ENCODE peak calls at places on chromosome 17, in eight cellular contexts. Z is heart left ventricle; G is activated CD8-positive, alpha-beta memory T cell treated with anti-CD3 and anti-CD28 coated beads, Interleukin-2, amount 10 ng/mL, durations not matched to agents 7 days and 5 days; E is H9; B is epithelial cell of esophagus; D is NCI-H1092 treated with DMSO at 0.1 percent for 48 hours; K is Daoy; O is heart right ventricle. X is an unnamed sample.

GRCh38 chr17:4789951-4790704 is 1.4 kb downstream of the GLTPD2 start:
- DNase-seq in Z (peak), G (peak), E (peak), B (peak), D (peak), K (peak), O (peak), X (peak)

GRCh38 chr17:66405836-66406679 is 103.6 kb downstream of the PRKCA start:
- DNase-seq in Z (no peak), G (no peak), E (no peak), B (no peak), D (peak), K (no peak), O (no peak), X (no peak)

GRCh38 chr17:57727776-57728175 is 17.3 kb downstream of the CCDC182 start:
- DNase-seq in Z (no peak), G (no peak), E (no peak), B (no peak), D (no peak), K (no peak), O (no peak), X (no peak)

GRCh38 chr17:8420041-8420934 is 15.4 kb upstream of the NDEL1 start:
- DNase-seq in Z (peak), G (no peak), E (no peak), B (no peak), D (no peak), K (no peak), O (peak), X (no peak)

GRCh38 chr17:59695943-59696681 is 11.1 kb downstream of the PTRH2 start:
- DNase-seq in Z (no peak), G (no peak), E (no peak), B (no peak), D (no peak), K (no peak), O (no peak), X (no peak)

GRCh38 chr17:69757794-69758430 is 317.1 kb upstream of the KCNJ16 start:
- DNase-seq in Z (no peak), G (no peak), E (no peak), B (peak), D (no peak), K (no peak), O (no peak), X (no peak)

GRCh38 chr17:72590382-72590781 is 469.6 kb downstream of the SOX9 start:
- DNase-seq in Z (no peak), G (no peak), E (no peak), B (peak), D (no peak), K (peak), O (no peak), X (no peak)

GRCh38 chr17:73369126-73369525 is 57.3 kb upstream of the CDC42EP4 start:
- DNase-seq in Z (no peak), G (no peak), E (no peak), B (no peak), D (no peak), K (no peak), O (peak), X (no peak)

GRCh38 chr17:54153423-54153822 is 330.7 kb downstream of the KIF2B start:
- DNase-seq in Z (no peak), G (no peak), E (no peak), B (no peak), D (no peak), K (no peak), O (no peak), X (no peak)

GRCh38 chr17:35447494-35447893 is 1.1 kb downstream of the SLFN13 start:
- DNase-seq in Z (no peak), G (no peak), E (no peak), B (no peak), D (no peak), K (no peak), O (no peak), X (no peak)

GRCh38 chr17:45143767-45144198 is 4.5 kb upstream of the HEXIM1 start:
- DNase-seq in Z (peak), G (no peak), E (peak), B (peak), D (no peak), K (no peak), O (peak), X (no peak)

GRCh38 chr17:42553161-42553818 is 567 bp downstream of the HSD17B1 start:
- DNase-seq in Z (peak), G (no peak), E (peak), B (peak), D (no peak), K (no peak), O (peak), X (peak)

GRCh38 chr17:40645291-40645690 is 2.3 kb downstream of the SMARCE1 start:
- DNase-seq in Z (no peak), G (no peak), E (no peak), B (no peak), D (no peak), K (no peak), O (no peak), X (no peak)

GRCh38 chr17:74959826-74960738 is 12.5 kb downstream of the HID1 start:
- DNase-seq in Z (no peak), G (no peak), E (peak), B (peak), D (no peak), K (peak), O (no peak), X (no peak)

GRCh38 chr17:33968350-33969044 is 286.6 kb upstream of the CCL2 start:
- DNase-seq in Z (no peak), G (peak), E (peak), B (no peak), D (no peak), K (peak), O (no peak), X (no peak)

GRCh38 chr17:30203471-30203981 is 32.0 kb downstream of the SLC6A4 start:
- DNase-seq in Z (no peak), G (no peak), E (peak), B (no peak), D (no peak), K (no peak), O (no peak), X (peak)

GRCh38 chr17:78962345-78962983 is 17.3 kb downstream of the LGALS3BP start:
- DNase-seq in Z (no peak), G (no peak), E (peak), B (peak), D (no peak), K (peak), O (no peak), X (no peak)

GRCh38 chr17:13562271-13562800 is 39.4 kb downstream of the HS3ST3A1 start:
- DNase-seq in Z (no peak), G (no peak), E (no peak), B (peak), D (no peak), K (peak), O (no peak), X (peak)

GRCh38 chr17:9244066-9245052 is 223.0 kb downstream of the NTN1 start:
- DNase-seq in Z (no peak), G (no peak), E (no peak), B (no peak), D (no peak), K (no peak), O (no peak), X (no peak)

GRCh38 chr17:42674755-42675347 is 1.9 kb downstream of the PLEKHH3 start:
- DNase-seq in Z (no peak), G (no peak), E (peak), B (no peak), D (peak), K (no peak), O (no peak), X (no peak)

GRCh38 chr17:64151016-64151368 is 21.0 kb upstream of the ERN1 start:
- DNase-seq in Z (no peak), G (peak), E (no peak), B (no peak), D (no peak), K (no peak), O (no peak), X (no peak)

GRCh38 chr17:34623856-34624766 is 44.7 kb downstream of the TMEM132E start:
- DNase-seq in Z (no peak), G (no peak), E (no peak), B (no peak), D (no peak), K (no peak), O (no peak), X (no peak)

GRCh38 chr17:66426397-66427033 is 124.1 kb downstream of the PRKCA start:
- DNase-seq in Z (no peak), G (peak), E (peak), B (peak), D (peak), K (no peak), O (no peak), X (peak)

GRCh38 chr17:3398310-3398709 is at the start of gene OR1E1:
- DNase-seq in Z (no peak), G (no peak), E (no peak), B (no peak), D (no peak), K (no peak), O (no peak), X (no peak)

GRCh38 chr17:79513805-79514535 is 96.9 kb downstream of the RBFOX3 start:
- DNase-seq in Z (no peak), G (no peak), E (no peak), B (no peak), D (no peak), K (peak), O (no peak), X (no peak)

GRCh38 chr17:76196675-76197074 is 43.6 kb downstream of the RNF157 start:
- DNase-seq in Z (peak), G (no peak), E (no peak), B (no peak), D (no peak), K (no peak), O (peak), X (no peak)

GRCh38 chr17:79840204-79840988 is 1.2 kb upstream of the CBX4 start:
- DNase-seq in Z (peak), G (no peak), E (peak), B (peak), D (no peak), K (peak), O (peak), X (no peak)

GRCh38 chr17:146983-147761 is 9.8 kb downstream of the SCGB1C2 start:
- DNase-seq in Z (peak), G (peak), E (no peak), B (no peak), D (no peak), K (no peak), O (no peak), X (no peak)

GRCh38 chr17:55547027-55547670 is 35.9 kb upstream of the SMIM36 start:
- DNase-seq in Z (no peak), G (no peak), E (no peak), B (no peak), D (no peak), K (no peak), O (no peak), X (no peak)

X was measured in HEK293T.